ENCODE peak calls at places on chromosomes 6 and 20, in ten cellular contexts. F is transverse colon, V is activated gamma-delta T cell, G is WTC11, M is SW480, C is astrocyte of the spinal cord, P is fibroblast of lung, U is RWPE2, J is AG04450, D is MM.1S. N is an unnamed sample.

GRCh38 chr6:138815797-138816528 is 20.1 kb downstream of the ECT2L start:
- DNase-seq in F (no peak), V (no peak), G (no peak), M (peak; percentile 64), C (peak; percentile 78), P (peak; percentile 66), U (no peak), J (peak; percentile 33), D (peak; percentile 71), N (peak; percentile 74)

GRCh38 chr6:30640481-30640880 is 6.5 kb upstream of the C6orf136 start:
- DNase-seq in F (no peak), V (no peak), G (no peak), M (no peak), C (no peak), P (no peak), U (no peak), J (no peak), D (no peak), N (no peak)

GRCh38 chr6:116047173-116047933 is 13.3 kb downstream of the FRK start:
- DNase-seq in F (peak; percentile 25), V (no peak), G (no peak), M (no peak), C (peak; percentile 9), P (peak; percentile 13), U (no peak), J (no peak), D (no peak), N (peak; percentile 39)

GRCh38 chr6:155628315-155628714 is 172.7 kb upstream of the NOX3 start:
- DNase-seq in F (no peak), V (no peak), G (no peak), M (no peak), C (no peak), P (no peak), U (no peak), J (no peak), D (no peak), N (peak; percentile 5)

GRCh38 chr6:30213999-30214982 is 1.1 kb upstream of the TRIM26 start:
- DNase-seq in F (peak; percentile 91), V (peak; percentile 76), G (peak; percentile 69), M (peak; percentile 74), C (peak; percentile 67), P (peak; percentile 78), U (no peak), J (peak; percentile 18), D (peak; percentile 75), N (peak; percentile 83)

GRCh38 chr6:37607949-37608348 is 89.7 kb downstream of the MDGA1 start:
- DNase-seq in F (no peak), V (no peak), G (no peak), M (no peak), C (peak; percentile 65), P (peak; percentile 63), U (no peak), J (peak; percentile 15), D (no peak), N (no peak)

GRCh38 chr20:5688431-5688972 is 61.7 kb upstream of the SHLD1 start:
- DNase-seq in F (no peak), V (no peak), G (no peak), M (no peak), C (no peak), P (no peak), U (no peak), J (no peak), D (no peak), N (no peak)

GRCh38 chr6:11701568-11701967 is 77.0 kb downstream of the ADTRP start:
- DNase-seq in F (no peak), V (no peak), G (no peak), M (no peak), C (no peak), P (no peak), U (no peak), J (no peak), D (no peak), N (no peak)

GRCh38 chr6:2196079-2196679 is 49.2 kb downstream of the GMDS start:
- DNase-seq in F (peak; percentile 21), V (no peak), G (no peak), M (peak; percentile 57), C (peak; percentile 64), P (peak; percentile 40), U (no peak), J (no peak), D (peak; percentile 57), N (peak; percentile 60)

N was measured in OCI-LY7.